ENCODE peak calls at places on chromosomes 1 and 21, in five cellular contexts. G is neuronal stem cell, L is transverse colon, M is uterus, F is psoas muscle. O is an unnamed sample. For H3K4me1 and H3K9me3, the result is how much of the 10 kb centered on the place peaks cover.

GRCh38 chr1:63721531-63722189 is 52.2 kb upstream of the ROR1 start:
- DNase-seq in L (no peak), M (no peak), G (no peak), F (no peak), O (no peak)

GRCh38 chr1:9363061-9363471 is 70.4 kb downstream of the SPSB1 start:
- DNase-seq in L (no peak), F (no peak), M (no peak), G (no peak), O (no peak)

GRCh38 chr1:2334366-2334765 is 57.0 kb downstream of the MORN1 start:
- DNase-seq in F (no peak), G (no peak), L (no peak), M (no peak), O (no peak)

GRCh38 chr1:107625405-107626029 is 339.5 kb downstream of the VAV3 start:
- DNase-seq in M (no peak), G (no peak), F (no peak), L (no peak), O (no peak)

GRCh38 chr1:47174621-47175020 is 15.2 kb downstream of the PDZK1IP1 start:
- DNase-seq in M (no peak), G (no peak), L (no peak), F (no peak), O (no peak)

GRCh38 chr21:18114735-18115134 is 129.9 kb upstream of the CHODL start:
- DNase-seq in F (no peak), L (no peak), M (no peak), G (no peak), O (no peak)

GRCh38 chr1:37509181-37509580 is 5.4 kb downstream of the MEAF6 start:
- DNase-seq in F (no peak), M (no peak), L (no peak), G (no peak), O (no peak)

GRCh38 chr1:244112046-244112445 is 61.0 kb downstream of the ZBTB18 start:
- DNase-seq in M (no peak), G (no peak), F (no peak), L (no peak), O (no peak)

GRCh38 chr1:37177230-37177864 is 143.0 kb upstream of the GRIK3 start:
- DNase-seq in G (no peak), F (peak), M (no peak), L (peak), O (peak)

GRCh38 chr1:44436401-44437394 is 31.6 kb downstream of the RNF220 start:
- DNase-seq in M (no peak), F (no peak), L (no peak), G (no peak), O (no peak)

GRCh38 chr21:20701235-20701634 is 297.0 kb upstream of the NCAM2 start:
- DNase-seq in L (no peak), G (no peak), F (no peak), M (no peak), O (no peak)

GRCh38 chr1:154822717-154823116 is 47.4 kb downstream of the KCNN3 start:
- DNase-seq in F (no peak), M (no peak), L (peak), G (no peak), O (no peak)

GRCh38 chr1:194374649-194375048 is 1188.2 kb upstream of the B3GALT2 start:
- DNase-seq in M (no peak), F (no peak), G (no peak), L (no peak), O (no peak)

GRCh38 chr1:200724064-200724463 is 14.6 kb upstream of the CAMSAP2 start:
- DNase-seq in L (no peak), F (no peak), G (no peak), M (no peak), O (no peak)

GRCh38 chr1:23555949-23556640 is 3.2 kb downstream of the ID3 start:
- DNase-seq in F (no peak), G (no peak), M (no peak), L (peak), O (no peak)

GRCh38 chr1:154910851-154911250 is 25.7 kb downstream of the PMVK start:
- DNase-seq in L (no peak), M (no peak), F (no peak), G (no peak), O (no peak)

GRCh38 chr1:230712470-230712942 is 1.4 kb downstream of the AGT start:
- DNase-seq in M (no peak), G (no peak), L (no peak), F (no peak), O (no peak)

GRCh38 chr1:79190074-79190473 is 183.5 kb upstream of the ADGRL4 start:
- DNase-seq in G (no peak), L (no peak), M (no peak), F (no peak), O (no peak)

GRCh38 chr1:29388170-29388569 is 151.8 kb downstream of the PTPRU start:
- DNase-seq in F (no peak), M (no peak), L (no peak), G (no peak), O (no peak)

GRCh38 chr1:219150913-219151312 is 22.8 kb upstream of the LYPLAL1 start:
- DNase-seq in F (no peak), L (no peak), G (no peak), M (no peak), O (no peak)

GRCh38 chr1:236168716-236169429 is 26.5 kb downstream of the GPR137B start:
- DNase-seq in G (no peak), M (peak), L (no peak), F (peak), O (no peak)

GRCh38 chr1:213435715-213436114 is 384.7 kb downstream of the RPS6KC1 start:
- DNase-seq in F (no peak), G (no peak), M (no peak), L (no peak), O (no peak)

GRCh38 chr1:64965239-64966157 is 851 bp downstream of the JAK1 start:
- DNase-seq in G (peak), F (peak), M (peak), L (peak), O (no peak)

GRCh38 chr1:2529776-2530500 is at the start of gene HES5:
- DNase-seq in L (peak), F (no peak), G (peak), M (no peak), O (no peak)

GRCh38 chr1:15681346-15682290 is 2.5 kb upstream of the PLEKHM2 start:
- DNase-seq in M (no peak), L (no peak), G (no peak), F (peak), O (no peak)

GRCh38 chr1:226825037-226825745 is 45.2 kb upstream of the PSEN2 start:
- DNase-seq in F (no peak), L (no peak), M (no peak), G (no peak), O (no peak)

GRCh38 chr1:179883040-179883501 is 986 bp downstream of the TOR1AIP1 start:
- DNase-seq in M (no peak), G (no peak), L (peak), F (no peak), O (no peak)

GRCh38 chr1:225578247-225578646 is 74.7 kb downstream of the ENAH start:
- DNase-seq in G (no peak), M (no peak), F (no peak), L (no peak), O (no peak)
- H3K4me1 ChIP-seq in G (under half), M (under half), F (under half), L (under half), O (under half)

GRCh38 chr1:82124987-82125638 is 324.4 kb downstream of the ADGRL2 start:
- DNase-seq in M (no peak), L (no peak), G (peak), F (no peak), O (no peak)

GRCh38 chr1:82125866-82126265 is 325.1 kb downstream of the ADGRL2 start:
- DNase-seq in G (no peak), L (no peak), F (no peak), M (no peak), O (no peak)

DNA sequence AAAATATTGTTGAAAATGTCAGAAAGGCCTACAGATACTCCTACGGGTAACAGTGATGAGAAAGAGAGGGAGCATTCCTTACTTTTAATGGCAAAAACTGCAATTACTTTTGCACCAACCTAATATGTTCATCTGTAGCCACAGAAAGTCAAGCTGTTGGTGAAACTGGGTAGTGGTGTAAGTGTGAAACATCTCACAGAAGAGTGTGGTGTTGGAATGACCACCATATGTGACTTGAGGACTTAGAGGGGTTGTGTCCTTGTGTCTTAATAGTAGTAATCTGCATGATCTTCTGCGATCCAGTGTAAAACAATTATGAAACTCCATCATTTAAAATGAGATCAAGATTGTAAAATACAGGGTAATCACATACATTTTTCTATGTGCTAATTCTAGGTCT is 320.7 kb downstream of the ADGRL2 start:
- DNase-seq in L (no peak), M (no peak), G (no peak), F (no peak), O (no peak)
- H3K9me3 ChIP-seq in L (under half), M (under half), G (under half), F (under half), O (under half)

DNA sequence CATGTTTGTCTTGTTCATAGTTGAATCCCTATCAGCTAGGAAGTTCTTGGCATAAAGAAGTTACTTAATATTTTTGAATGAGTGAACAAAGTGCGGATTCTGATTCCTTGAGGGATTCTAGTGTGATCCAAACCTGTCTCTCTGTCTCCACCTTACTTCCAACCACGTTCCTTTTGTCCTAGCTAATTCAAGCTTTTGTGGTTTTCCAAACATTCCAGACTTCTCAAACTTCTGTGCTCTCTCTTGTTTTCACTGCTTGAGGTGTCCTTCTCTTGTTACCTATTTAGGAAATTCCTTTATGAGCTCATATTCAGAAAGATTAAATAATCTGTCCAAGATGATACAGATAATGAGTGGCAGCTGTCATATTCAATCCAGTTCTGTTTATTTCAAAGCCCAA is 353.2 kb downstream of the PTBP2 start:
- DNase-seq in M (no peak), F (no peak), G (no peak), L (no peak), O (no peak)
- H3K4me1 ChIP-seq in M (under half), F (under half), G (under half), L (under half), O (under half)

DNA sequence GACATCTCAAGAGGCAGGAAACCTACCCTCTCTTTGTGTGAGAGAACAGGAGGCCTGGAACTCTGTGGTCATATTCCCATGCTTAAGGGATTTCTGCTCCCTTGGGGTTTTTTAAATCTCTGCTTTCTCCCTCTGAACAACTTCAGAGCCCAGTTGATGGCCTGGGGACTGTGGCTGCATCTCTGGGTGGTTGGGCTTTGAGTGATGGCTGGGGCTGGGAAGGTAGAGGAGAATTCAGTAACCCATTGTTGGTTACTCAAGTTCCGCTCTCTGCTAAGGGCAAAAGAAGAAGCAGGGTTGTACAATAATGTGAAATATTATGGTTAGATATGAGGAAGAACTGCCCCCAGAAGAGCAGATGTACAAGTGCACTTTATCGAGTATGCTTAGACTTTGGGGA is 72.1 kb upstream of the CNTN2 start:
- DNase-seq in G (no peak), M (no peak), F (no peak), L (no peak), O (no peak)
- H3K9me3 ChIP-seq in G (under half), M (under half), F (under half), L (under half), O (under half)

DNA sequence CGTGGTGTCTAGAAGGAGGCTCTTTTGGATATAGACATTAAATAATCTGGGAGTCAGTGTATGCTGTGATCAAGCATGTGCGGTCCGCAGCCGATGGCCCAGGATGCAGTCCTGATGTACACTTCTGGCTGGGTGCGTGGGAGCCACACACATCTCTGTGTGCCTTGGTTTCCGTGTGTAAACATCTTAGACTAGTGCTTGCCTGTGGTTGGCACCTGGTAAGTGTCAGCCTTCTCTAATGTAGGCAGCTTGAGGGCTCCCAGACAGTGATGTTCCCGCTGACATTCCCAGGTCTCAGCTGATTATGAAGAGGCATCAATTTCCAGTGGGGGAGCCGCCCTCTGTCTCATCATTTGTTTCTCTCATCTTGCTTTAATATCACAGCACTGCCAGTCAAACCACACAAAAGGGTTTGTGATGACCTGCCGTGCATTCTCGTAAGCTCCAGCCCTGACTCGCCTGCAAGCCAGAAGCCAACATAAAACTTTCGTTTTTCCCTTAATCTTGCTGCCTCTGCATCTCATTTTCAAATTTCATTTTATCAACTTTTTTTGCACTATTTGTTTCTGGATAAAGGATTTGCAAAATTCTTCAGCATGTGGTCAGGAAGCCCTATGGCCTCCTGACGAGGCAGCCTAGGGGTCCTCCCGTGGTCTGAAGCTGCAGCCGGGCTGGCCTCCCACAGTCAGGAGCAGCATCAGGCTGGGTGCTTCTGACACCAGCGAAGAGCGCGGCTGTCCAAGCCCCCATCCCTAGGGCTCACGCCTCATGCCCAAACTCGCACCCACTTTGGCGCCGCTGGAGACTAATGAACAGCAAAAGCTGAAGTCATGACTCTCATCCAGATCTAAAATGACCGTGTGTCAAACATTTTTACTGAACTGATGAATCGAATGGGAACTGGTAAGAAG is 28.1 kb downstream of the PDE9A start:
- DNase-seq in G (no peak), F (peak), M (no peak), L (no peak), O (no peak)
- H3K4me1 ChIP-seq in G (under half), F (under half), M (under half), L (under half), O (under half)

DNA sequence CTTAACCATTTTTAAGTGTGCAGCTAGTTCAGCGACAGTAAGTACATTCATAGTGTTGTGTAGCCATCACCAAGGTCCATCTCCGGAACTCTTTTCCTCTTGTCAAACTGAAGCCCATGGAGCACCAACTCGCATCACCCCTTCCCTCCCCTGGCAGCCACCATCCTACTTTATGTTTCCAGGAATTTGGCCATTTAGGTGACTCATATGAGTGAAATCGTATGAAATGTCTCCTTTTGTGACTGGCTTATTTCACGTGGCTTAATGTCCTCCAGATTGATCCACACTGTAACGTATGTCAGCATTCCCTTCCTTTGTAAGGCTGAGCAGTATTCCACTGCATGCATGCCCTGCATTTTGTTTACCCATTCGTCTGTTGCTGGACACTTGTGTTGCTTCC is 2.5 kb downstream of the COL6A2 start:
- DNase-seq in F (no peak), M (no peak), L (peak), G (no peak), O (no peak)
- H3K9me3 ChIP-seq in F (under half), M (under half), L (under half), G (under half), O (under half)